ENCODE peak calls at places on chromosomes 5 and 9, in nine cellular contexts. A, D, P, G, O, N, J, K and M are unnamed samples.

GRCh38 chr5:111930407-111930806 is 173.4 kb upstream of the NREP start:
- DNase-seq in A (no peak), D (no peak), P (no peak), G (no peak), O (no peak), N (no peak), J (no peak), K (peak; percentile 39), M (no peak)

GRCh38 chr5:68505917-68506860 is 290.6 kb downstream of the PIK3R1 start:
- DNase-seq in A (no peak), D (no peak), P (no peak), G (no peak), O (peak; percentile 12), N (no peak), J (no peak), K (peak; percentile 6), M (no peak)

GRCh38 chr9:131575121-131575640 is 29.9 kb downstream of the PRRT1B start:
- DNase-seq in A (no peak), D (no peak), P (no peak), G (no peak), O (no peak), N (no peak), J (no peak), K (no peak), M (no peak)

GRCh38 chr5:113271753-113272454 is 162.9 kb downstream of the TSSK1B start:
- DNase-seq in A (no peak), D (no peak), P (no peak), G (no peak), O (no peak), N (no peak), J (no peak), K (no peak), M (no peak)

GRCh38 chr9:83238871-83239624 is 176.1 kb upstream of the RASEF start:
- DNase-seq in A (no peak), D (no peak), P (no peak), G (peak; percentile 16), O (peak; percentile 44), N (no peak), J (no peak), K (peak; percentile 2), M (no peak)

GRCh38 chr5:72951850-72952468 is 3.9 kb upstream of the FCHO2 start:
- DNase-seq in A (no peak), D (peak; percentile 78), P (no peak), G (no peak), O (peak; percentile 51), N (no peak), J (no peak), K (peak; percentile 91), M (no peak)

GRCh38 chr5:131987251-131987650 is 24.2 kb downstream of the ACSL6 start:
- DNase-seq in A (no peak), D (no peak), P (no peak), G (no peak), O (no peak), N (no peak), J (no peak), K (no peak), M (no peak)

GRCh38 chr5:130045334-130045733 is 141.1 kb downstream of the CHSY3 start:
- DNase-seq in A (no peak), D (peak; percentile 63), P (no peak), G (no peak), O (no peak), N (no peak), J (no peak), K (peak; percentile 27), M (no peak)

GRCh38 chr9:38259519-38260218 is 132.8 kb upstream of the ALDH1B1 start:
- DNase-seq in A (no peak), D (no peak), P (peak; percentile 56), G (no peak), O (no peak), N (no peak), J (no peak), K (no peak), M (no peak)

GRCh38 chr9:38257626-38258215 is 134.8 kb upstream of the ALDH1B1 start:
- DNase-seq in A (no peak), D (no peak), P (peak; percentile 65), G (no peak), O (no peak), N (no peak), J (no peak), K (no peak), M (no peak)

DNA sequence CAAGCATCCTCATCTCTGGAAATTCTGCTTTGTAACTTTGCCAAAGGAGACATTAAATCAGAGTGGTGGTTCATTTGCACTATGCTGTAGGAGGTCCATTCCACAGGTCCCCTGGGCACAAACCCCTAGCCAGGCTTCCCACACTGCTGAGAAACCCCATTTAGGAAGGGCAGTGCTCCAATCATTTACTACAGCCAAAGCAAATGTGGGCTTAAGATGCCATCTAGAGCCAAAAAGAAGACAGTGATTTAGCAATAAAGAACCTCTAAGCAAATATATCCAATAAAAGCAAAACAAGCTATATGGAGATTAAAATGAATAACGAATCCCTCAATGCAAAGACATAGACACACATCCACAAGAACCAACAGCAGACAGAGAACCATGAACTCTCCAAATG is 129.0 kb upstream of the ALDH1B1 start:
- DNase-seq in A (no peak), D (peak; percentile 3), P (peak; percentile 15), G (no peak), O (no peak), N (no peak), J (peak; percentile 16), K (peak; percentile 65), M (no peak)
- TF ChIP-seq CTCF in A (no peak), D (peak; percentile 70), P (peak; percentile 57), G (no peak), O (no peak), N (peak; percentile 59), J (peak; percentile 28), K (peak; percentile 55), M (no peak)

DNA sequence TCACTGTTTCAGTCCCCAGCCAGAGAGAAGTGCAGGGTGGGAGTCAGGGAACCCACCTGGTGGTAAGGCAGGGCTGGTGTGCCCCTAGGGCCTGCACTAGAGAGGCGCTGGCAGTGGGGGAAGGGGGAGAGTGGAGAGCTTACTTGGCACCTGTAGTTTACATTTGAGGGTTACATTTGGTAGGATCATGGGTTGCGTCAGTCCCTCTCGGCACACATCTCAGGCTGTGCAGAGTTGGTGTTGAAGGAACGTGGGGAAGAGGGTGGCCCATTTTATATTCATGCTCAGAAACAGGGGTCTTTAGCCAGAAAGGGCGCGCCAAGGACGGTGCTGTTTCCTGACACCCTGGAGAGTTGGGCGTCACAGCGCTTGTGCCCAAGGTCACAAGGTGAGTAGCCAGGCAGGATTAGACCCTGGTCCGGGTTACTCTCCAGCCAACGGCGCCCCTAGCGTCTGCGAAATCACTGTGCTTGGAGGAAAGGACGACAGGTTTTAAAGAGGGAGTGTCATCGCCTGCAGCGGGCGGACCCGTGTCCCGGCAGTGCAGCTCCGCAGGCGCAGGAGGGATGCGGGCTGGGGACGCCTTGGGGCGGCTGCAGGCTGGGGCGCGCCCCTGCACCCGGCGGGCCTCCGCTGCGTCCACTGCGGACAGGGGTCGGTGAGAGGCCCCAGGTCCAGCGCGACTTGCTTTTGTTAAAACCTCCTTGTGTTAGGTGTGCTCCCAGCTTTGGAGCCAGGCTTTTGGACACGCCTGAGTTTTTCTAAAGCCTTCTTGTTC is 272.6 kb downstream of the FANCC start:
- DNase-seq in A (no peak), D (no peak), P (no peak), G (peak; percentile 89), O (peak; percentile 65), N (peak; percentile 62), J (no peak), K (peak; percentile 71), M (no peak)
- TF ChIP-seq CTCF in A (no peak), D (peak; percentile 89), P (peak; percentile 25), G (peak; percentile 44), O (no peak), N (peak; percentile 78), J (peak; percentile 21), K (peak; percentile 72), M (no peak)

DNA sequence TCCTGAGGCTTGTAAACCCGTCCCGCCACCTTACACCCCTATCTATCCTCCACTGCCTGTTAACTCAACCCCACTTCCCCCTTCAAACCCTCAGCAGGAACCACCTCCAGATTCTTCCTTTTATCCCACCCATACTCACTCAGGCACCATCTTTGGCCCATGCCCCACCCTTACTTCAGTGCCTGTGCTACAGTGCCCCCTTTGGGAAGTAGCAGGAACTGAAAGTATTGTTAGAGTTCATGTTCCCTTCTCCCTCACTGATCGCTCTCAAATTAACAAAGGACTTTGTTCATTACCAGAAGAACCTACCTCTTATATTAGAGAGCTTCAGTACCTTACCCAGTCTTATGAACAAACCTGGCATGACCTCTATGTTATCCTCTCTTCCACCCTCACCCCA is 92.2 kb upstream of the MOCS2 start:
- DNase-seq in A (no peak), D (no peak), P (no peak), G (no peak), O (no peak), N (no peak), J (no peak), K (no peak), M (no peak)
- TF ChIP-seq CTCF in A (peak; percentile 24), D (peak; percentile 41), P (peak; percentile 17), G (no peak), O (no peak), N (peak; percentile 27), J (peak; percentile 19), K (peak; percentile 14), M (no peak)

DNA sequence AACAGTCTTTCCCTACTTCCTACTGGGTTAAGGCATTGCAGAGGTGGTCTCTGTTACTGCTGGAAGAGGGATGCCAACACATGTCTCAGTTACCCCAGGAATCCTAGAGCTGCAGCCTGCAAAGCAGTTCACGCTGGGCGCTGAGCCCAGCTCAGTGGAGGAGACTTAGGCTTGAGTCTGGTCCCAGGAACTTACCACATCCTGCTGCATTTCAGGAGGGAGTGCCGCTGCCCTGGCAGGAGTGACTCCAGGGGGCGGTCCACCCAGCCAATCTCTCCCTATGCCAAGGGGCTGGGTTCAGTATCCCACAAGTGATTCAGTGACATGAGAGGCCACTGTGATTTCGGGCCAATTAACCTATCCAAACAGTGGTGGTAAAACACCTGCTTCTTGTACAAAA is 7.6 kb downstream of the TTC16 start:
- DNase-seq in A (no peak), D (no peak), P (no peak), G (no peak), O (no peak), N (no peak), J (peak; percentile 76), K (no peak), M (no peak)
- TF ChIP-seq CTCF in A (no peak), D (no peak), P (no peak), G (no peak), O (no peak), N (no peak), J (peak; percentile 25), K (no peak), M (no peak)

GRCh38 chr9:133593587-133593986 is 15.6 kb downstream of the FAM163B start:
- DNase-seq in A (no peak), D (no peak), P (no peak), G (no peak), O (no peak), N (no peak), J (no peak), K (no peak), M (no peak)

GRCh38 chr9:133595910-133596309 is 13.3 kb downstream of the FAM163B start:
- DNase-seq in A (no peak), D (no peak), P (no peak), G (no peak), O (no peak), N (no peak), J (no peak), K (no peak), M (no peak)

GRCh38 chr9:133591985-133592384 is 17.2 kb downstream of the FAM163B start:
- DNase-seq in A (no peak), D (no peak), P (no peak), G (no peak), O (no peak), N (no peak), J (no peak), K (no peak), M (no peak)

GRCh38 chr9:133592731-133593409 is 16.3 kb downstream of the FAM163B start:
- DNase-seq in A (no peak), D (no peak), P (no peak), G (no peak), O (no peak), N (no peak), J (no peak), K (no peak), M (no peak)

GRCh38 chr9:133594310-133594709 is 14.9 kb downstream of the FAM163B start:
- DNase-seq in A (no peak), D (no peak), P (no peak), G (no peak), O (no peak), N (no peak), J (no peak), K (no peak), M (no peak)
- TF ChIP-seq CTCF in A (no peak), D (no peak), P (no peak), G (no peak), O (no peak), N (no peak), J (no peak), K (no peak), M (no peak)